ENCODE peak calls at places on chromosome 16, in four cellular contexts. J is mucosa of descending colon, T is upper lobe of right lung, W is thoracic aorta. K is an unnamed sample. For H3K4me1, the result is how much of the 10 kb centered on the place peaks cover.

GRCh38 chr16:86566966-86567700 is 504 bp downstream of the FOXC2 start:
- DNase-seq in J (no peak), T (no peak), W (no peak), K (no peak)

GRCh38 chr16:69839240-69839688 is 77.1 kb downstream of the WWP2 start:
- DNase-seq in J (peak), T (no peak), W (no peak), K (no peak)

GRCh38 chr16:303760-304505 is 21.0 kb downstream of the PDIA2 start:
- DNase-seq in J (peak), T (no peak), W (no peak), K (no peak)

GRCh38 chr16:64196444-64196843 is 925.4 kb downstream of the CDH11 start:
- DNase-seq in J (no peak), T (no peak), W (no peak), K (no peak)

GRCh38 chr16:48231675-48232214 is 12.4 kb upstream of the LONP2 start:
- DNase-seq in J (peak), T (no peak), W (no peak), K (peak)

GRCh38 chr16:76226481-76226880 is 50.7 kb upstream of the CNTNAP4 start:
- DNase-seq in J (no peak), T (no peak), W (no peak), K (no peak)

GRCh38 chr16:53429221-53429943 is 4.9 kb upstream of the RBL2 start:
- DNase-seq in J (peak), T (no peak), W (no peak), K (no peak)

GRCh38 chr16:57032931-57033330 is 43.6 kb downstream of the NLRC5 start:
- DNase-seq in J (no peak), T (no peak), W (no peak), K (no peak)

GRCh38 chr16:49127103-49127502 is 154.5 kb downstream of the CBLN1 start:
- DNase-seq in J (peak), T (no peak), W (no peak), K (no peak)

GRCh38 chr16:53131050-53131362 is 76.2 kb downstream of the CHD9 start:
- DNase-seq in J (no peak), T (no peak), W (no peak), K (no peak)

GRCh38 chr16:88208112-88208511 is 174.6 kb upstream of the ZNF469 start:
- DNase-seq in J (no peak), T (no peak), W (no peak), K (no peak)

GRCh38 chr16:80601182-80601581 is 60.4 kb downstream of the DYNLRB2 start:
- DNase-seq in J (no peak), T (no peak), W (no peak), K (no peak)

GRCh38 chr16:31305219-31305618 is 45.4 kb downstream of the ITGAM start:
- DNase-seq in J (no peak), T (no peak), W (no peak), K (no peak)

GRCh38 chr16:52721331-52721730 is 174.4 kb upstream of the TOX3 start:
- DNase-seq in J (no peak), T (no peak), W (no peak), K (no peak)

GRCh38 chr16:4787068-4787467 is 1.1 kb downstream of the SEPTIN12 start:
- DNase-seq in J (no peak), T (no peak), W (no peak), K (no peak)

GRCh38 chr16:57470683-57471082 is 8.2 kb downstream of the POLR2C start:
- DNase-seq in J (peak), T (peak), W (no peak), K (no peak)

GRCh38 chr16:4624827-4625616 is 396 bp downstream of the MGRN1 start:
- DNase-seq in J (peak), T (peak), W (peak), K (peak)

GRCh38 chr16:55699616-55700015 is 43.8 kb downstream of the SLC6A2 start:
- DNase-seq in J (no peak), T (no peak), W (no peak), K (no peak)

GRCh38 chr16:85515830-85516397 is 97.2 kb upstream of the GSE1 start:
- DNase-seq in J (no peak), T (peak), W (no peak), K (no peak)

GRCh38 chr16:2027024-2028010 is 615 bp downstream of the NHERF2 start:
- DNase-seq in J (no peak), T (peak), W (no peak), K (peak)

GRCh38 chr16:87638736-87639135 is 36.4 kb downstream of the JPH3 start:
- DNase-seq in J (no peak), T (no peak), W (no peak), K (no peak)

GRCh38 chr16:31484491-31485171 is 1.7 kb downstream of the SLC5A2 start:
- DNase-seq in J (peak), T (peak), W (no peak), K (no peak)

GRCh38 chr16:87326151-87326571 is 9.0 kb upstream of the C16orf95 start:
- DNase-seq in J (no peak), T (no peak), W (no peak), K (no peak)

GRCh38 chr16:75433732-75434413 is 570 bp upstream of the CFDP1 start:
- DNase-seq in J (peak), T (peak), W (peak), K (no peak)

GRCh38 chr16:57475711-57476339 is 10.5 kb downstream of the DOK4 start:
- DNase-seq in J (no peak), T (peak), W (no peak), K (peak)

GRCh38 chr16:78689536-78689935 is 590.1 kb downstream of the WWOX start:
- DNase-seq in J (no peak), T (no peak), W (no peak), K (no peak)

GRCh38 chr16:85440744-85441143 is 172.4 kb upstream of the GSE1 start:
- DNase-seq in J (no peak), T (no peak), W (no peak), K (no peak)

GRCh38 chr16:84207869-84208268 is 16.9 kb downstream of the ADAD2 start:
- DNase-seq in J (no peak), T (no peak), W (no peak), K (no peak)

GRCh38 chr16:86013867-86014266 is 114.9 kb downstream of the IRF8 start:
- DNase-seq in J (no peak), T (no peak), W (no peak), K (no peak)

GRCh38 chr16:14071576-14072271 is 605 bp downstream of the MRTFB start:
- DNase-seq in J (no peak), T (no peak), W (no peak), K (peak)

GRCh38 chr16:73152731-73153130 is 104.8 kb upstream of the ZFHX3 start:
- DNase-seq in J (no peak), T (no peak), W (no peak), K (peak)

GRCh38 chr16:56950051-56950450 is 11.7 kb upstream of the CETP start:
- DNase-seq in J (no peak), T (no peak), W (no peak), K (no peak)

GRCh38 chr16:87723224-87723619 is 42.6 kb downstream of the KLHDC4 start:
- DNase-seq in J (peak), T (peak), W (no peak), K (no peak)

GRCh38 chr16:24825696-24826095 is 20.1 kb upstream of the SLC5A11 start:
- DNase-seq in J (no peak), T (no peak), W (no peak), K (no peak)

GRCh38 chr16:85344502-85345128 is 232.3 kb upstream of the CIBAR2 start:
- DNase-seq in J (no peak), T (no peak), W (no peak), K (no peak)

GRCh38 chr16:89376812-89377445 is 113.4 kb downstream of the ANKRD11 start:
- DNase-seq in J (no peak), T (no peak), W (no peak), K (no peak)

GRCh38 chr16:89381788-89382187 is 108.6 kb downstream of the ANKRD11 start:
- DNase-seq in J (no peak), T (no peak), W (no peak), K (no peak)

GRCh38 chr16:89377446-89377838 is 112.9 kb downstream of the ANKRD11 start:
- DNase-seq in J (no peak), T (no peak), W (no peak), K (no peak)

GRCh38 chr16:89380681-89381080 is 109.7 kb downstream of the ANKRD11 start:
- DNase-seq in J (no peak), T (no peak), W (no peak), K (no peak)

GRCh38 chr16:89378947-89379771 is 111.2 kb downstream of the ANKRD11 start:
- DNase-seq in J (no peak), T (no peak), W (no peak), K (no peak)
- H3K4me1 ChIP-seq in J (under half), T (under half), W (under half), K (under half)

GRCh38 chr16:11296351-11296705 is 15.2 kb upstream of the PRM1 start:
- DNase-seq in J (no peak), T (no peak), W (no peak), K (no peak)

GRCh38 chr16:11298143-11298900 is 17.2 kb upstream of the PRM1 start:
- DNase-seq in J (no peak), T (no peak), W (no peak), K (no peak)

GRCh38 chr16:11297492-11298142 is 16.5 kb upstream of the PRM1 start:
- DNase-seq in J (peak), T (peak), W (peak), K (peak)

GRCh38 chr16:11295672-11296071 is 14.5 kb upstream of the PRM1 start:
- DNase-seq in J (no peak), T (no peak), W (no peak), K (no peak)

GRCh38 chr16:11296706-11297491 is 15.8 kb upstream of the PRM1 start:
- DNase-seq in J (no peak), T (no peak), W (no peak), K (no peak)
- H3K4me1 ChIP-seq in J (under half), T (under half), W (under half), K (under half)

DNA sequence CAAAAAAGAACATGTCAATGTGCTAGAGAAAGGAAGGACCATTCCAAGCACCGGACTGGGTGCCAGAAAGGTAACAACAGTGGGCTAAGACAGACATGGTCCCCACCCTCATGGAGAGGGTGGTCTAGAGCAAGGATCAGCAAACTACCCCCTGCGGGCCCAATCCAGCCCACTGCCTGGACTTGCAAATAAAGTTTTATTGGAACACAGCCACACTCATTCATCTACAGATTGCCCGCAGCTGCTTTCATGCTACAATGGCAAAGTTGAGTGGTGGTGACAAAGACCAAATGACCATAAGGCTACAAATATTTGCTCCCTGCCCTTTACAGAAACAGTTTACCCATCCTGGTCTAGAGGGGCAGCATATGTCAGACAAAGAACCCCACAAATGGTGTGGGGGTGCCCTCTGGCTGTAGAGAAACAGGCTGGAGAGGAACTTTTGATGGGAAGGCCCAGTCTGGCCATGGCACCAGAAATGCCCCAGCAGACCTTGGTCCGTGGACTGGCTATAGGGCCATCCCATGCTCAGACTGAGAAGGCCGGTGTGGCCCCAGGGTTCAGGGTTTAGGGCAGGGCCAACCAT is 15.2 kb downstream of the CDH5 start:
- DNase-seq in J (no peak), T (no peak), W (no peak), K (no peak)
- H3K4me1 ChIP-seq in J (under half), T (under half), W (under half), K (under half)

GRCh38 chr16:20902426-20902825 is 1.9 kb downstream of the LYRM1 start:
- DNase-seq in J (no peak), T (no peak), W (no peak), K (no peak)
- H3K4me1 ChIP-seq in J (under half), T (half or more), W (half or more), K (under half)

DNA sequence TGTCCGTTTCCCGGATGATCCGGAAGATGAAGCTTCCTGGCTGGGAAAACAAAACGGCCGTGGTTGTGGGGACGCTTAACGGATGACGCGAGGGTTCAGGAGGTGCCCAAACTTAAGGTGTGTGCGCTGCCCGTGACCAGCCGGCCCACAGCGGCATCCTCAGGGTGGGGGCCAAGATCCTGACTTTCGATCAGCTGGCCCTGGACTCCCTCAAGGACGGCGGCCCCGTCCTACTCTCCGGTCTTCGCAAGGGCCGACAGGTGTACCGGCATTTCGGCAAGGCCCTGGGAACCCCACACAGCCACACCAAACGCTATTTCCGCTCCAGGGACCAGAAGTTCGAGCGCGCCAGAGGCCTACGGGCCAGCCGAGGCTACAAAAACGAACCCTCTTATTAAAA is 1.1 kb upstream of the C16orf90 start:
- DNase-seq in J (no peak), T (peak), W (no peak), K (no peak)
- H3K4me1 ChIP-seq in J (under half), T (under half), W (under half), K (under half)

GRCh38 chr16:68420366-68420765 is 27.9 kb downstream of the SMPD3 start:
- DNase-seq in J (no peak), T (no peak), W (no peak), K (no peak)
- H3K4me1 ChIP-seq in J (under half), T (under half), W (under half), K (under half)